ENCODE peak calls at places on chromosome 22, in four cellular contexts. G is HepG2, C is GM23338, S is spleen. I is an unnamed sample.

GRCh38 chr22:36795633-36796032 is 19.7 kb upstream of the IFT27 start:
- DNase-seq in G (no peak), C (no peak), S (no peak), I (no peak)

GRCh38 chr22:41127447-41127846 is 35.1 kb downstream of the EP300 start:
- DNase-seq in C (no peak), G (no peak), S (peak; percentile 86), I (no peak)

GRCh38 chr22:39135092-39135896 is 17.2 kb downstream of the CBX7 start:
- DNase-seq in G (peak; percentile 55), C (peak; percentile 91), S (peak; percentile 81), I (peak; percentile 54)

GRCh38 chr22:25143161-25144076 is 56.2 kb upstream of the CRYBB3 start:
- DNase-seq in S (no peak), G (no peak), C (no peak), I (no peak)

GRCh38 chr22:47218671-47219070 is 456.2 kb downstream of the TBC1D22A start:
- DNase-seq in S (peak; percentile 19), G (no peak), C (no peak), I (no peak)

GRCh38 chr22:36386351-36386899 is 1.3 kb downstream of the MYH9 start:
- DNase-seq in C (no peak), G (no peak), S (peak; percentile 89), I (peak; percentile 44)

GRCh38 chr22:38029901-38030300 is 27.3 kb upstream of the PICK1 start:
- DNase-seq in C (no peak), S (no peak), G (no peak), I (no peak)

GRCh38 chr22:26835929-26836528 is 178.6 kb downstream of the MIAT start:
- DNase-seq in C (peak; percentile 94), S (no peak), G (peak; percentile 26), I (no peak)

GRCh38 chr22:42365337-42365865 is 66.8 kb downstream of the NFAM1 start:
- DNase-seq in G (no peak), S (no peak), C (peak; percentile 62), I (no peak)

GRCh38 chr22:47543447-47543846 is 781.0 kb downstream of the TBC1D22A start:
- DNase-seq in C (no peak), G (no peak), S (no peak), I (no peak)

GRCh38 chr22:47918936-47919505 is 1156.6 kb downstream of the TBC1D22A start:
- DNase-seq in G (no peak), S (no peak), C (no peak), I (no peak)

GRCh38 chr22:50260801-50261614 is 475 bp downstream of the MAPK12 start:
- DNase-seq in C (peak; percentile 59), G (no peak), S (no peak), I (no peak)

DNA sequence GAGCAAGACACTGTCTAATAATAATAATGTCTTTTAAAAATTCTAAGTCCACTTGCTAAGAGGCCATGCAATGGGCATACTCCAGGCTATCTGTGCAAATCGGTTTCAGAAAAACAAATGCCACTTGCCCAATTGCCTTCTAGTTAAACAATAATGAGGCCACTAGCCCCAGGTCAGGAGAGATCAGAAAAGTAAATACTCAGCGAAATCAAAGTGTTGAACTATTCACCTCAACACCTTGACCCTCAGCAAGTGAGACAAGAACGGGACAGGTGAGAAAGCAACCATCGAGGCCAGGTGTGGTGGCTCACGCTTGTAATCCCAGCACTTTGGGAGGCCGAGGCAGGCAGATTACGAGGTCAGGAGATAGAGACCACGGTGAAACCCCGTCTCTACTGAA is 72.3 kb upstream of the SYN3 start:
- DNase-seq in G (peak; percentile 84), C (no peak), S (no peak), I (no peak)
- H3K27ac ChIP-seq in G (no peak overlapping the region), C (no peak overlapping the region), S (no peak overlapping the region), I (no peak overlapping the region)

GRCh38 chr22:24105018-24105360 is 76.3 kb upstream of the SUSD2 start:
- DNase-seq in S (peak; percentile 4), G (no peak), C (no peak), I (no peak)

GRCh38 chr22:24107668-24108067 is 73.6 kb upstream of the SUSD2 start:
- DNase-seq in C (no peak), G (no peak), S (no peak), I (peak; percentile 85)

GRCh38 chr22:24105661-24106060 is 75.6 kb upstream of the SUSD2 start:
- DNase-seq in C (no peak), S (no peak), G (no peak), I (no peak)

GRCh38 chr22:24108073-24108472 is 73.2 kb upstream of the SUSD2 start:
- DNase-seq in C (peak; percentile 75), G (no peak), S (no peak), I (no peak)

GRCh38 chr22:24106385-24107381 is 74.6 kb upstream of the SUSD2 start:
- DNase-seq in G (no peak), C (peak; percentile 45), S (no peak), I (no peak)
- TF ChIP-seq CTCF in G (peak; percentile 52), C (no peak), S (peak; percentile 64), I (no peak)

DNA sequence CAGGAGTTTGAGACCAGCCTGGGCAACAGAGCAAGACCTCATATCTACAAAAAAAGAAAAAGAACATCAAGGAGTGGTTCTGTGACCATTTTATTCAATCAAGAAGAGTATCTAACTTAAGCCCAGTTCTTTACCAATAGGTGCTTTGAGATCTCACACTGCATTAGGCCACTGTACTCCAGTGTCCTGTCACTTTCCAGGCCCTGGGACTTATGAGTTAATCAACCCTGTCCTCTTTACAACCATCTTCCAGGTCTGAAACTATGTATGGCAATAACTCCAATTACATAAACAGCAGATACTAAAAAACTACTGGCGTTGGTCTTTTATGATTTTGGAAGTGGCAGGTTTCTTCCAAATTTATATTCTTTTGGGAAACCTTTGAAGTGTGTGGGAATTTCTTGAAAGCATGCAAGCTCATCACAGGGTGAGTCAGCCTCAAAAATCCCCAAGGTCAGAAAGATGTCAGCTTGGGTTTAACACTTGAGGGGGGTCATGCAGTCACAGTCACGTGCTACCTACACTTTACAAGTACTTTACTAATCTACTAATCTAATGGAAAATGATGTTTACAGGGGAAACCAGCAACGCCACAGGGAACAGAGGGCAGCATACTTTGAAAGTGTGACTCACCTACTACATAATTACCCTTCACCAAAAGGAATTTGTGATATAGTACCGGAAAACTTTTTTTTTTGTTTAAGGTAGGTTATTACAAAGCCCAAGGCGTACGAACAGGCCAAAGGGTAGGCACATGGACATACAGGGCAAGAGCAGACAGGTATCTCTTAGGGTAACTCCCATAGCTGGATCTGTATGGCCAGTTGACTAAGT is 15.6 kb downstream of the PISD start:
- DNase-seq in G (peak; percentile 87), S (no peak), C (no peak), I (no peak)
- TF ChIP-seq POLR2AphosphoS5 in G (no peak), S (no peak), C (no peak), I (no peak)

GRCh38 chr22:44286673-44287072 is 26.1 kb downstream of the SHISAL1 start:
- DNase-seq in S (no peak), G (no peak), C (no peak), I (no peak)
- H3K27ac ChIP-seq in S (no peak overlapping the region), G (no peak overlapping the region), C (no peak overlapping the region), I (no peak overlapping the region)

DNA sequence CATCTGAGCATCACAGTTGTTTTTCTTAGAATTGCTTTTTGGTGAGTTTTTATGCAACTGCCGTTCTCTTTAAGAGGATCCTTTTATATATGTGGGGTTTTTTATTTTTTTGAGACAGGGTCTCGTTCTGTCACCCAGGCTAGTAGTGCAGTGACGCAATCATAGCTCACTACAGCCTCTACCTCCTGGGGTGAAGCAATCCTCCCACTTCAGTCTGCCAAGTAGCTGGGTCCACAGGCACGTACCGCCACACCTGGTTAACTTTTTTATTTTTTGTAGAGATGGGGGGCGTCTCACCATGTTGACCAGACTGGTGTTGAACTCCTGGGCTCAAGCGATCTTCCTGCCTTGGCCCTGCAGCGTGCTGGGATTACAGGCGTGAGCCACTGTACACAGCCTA is 16.6 kb downstream of the NUP50 start:
- DNase-seq in G (no peak), S (no peak), C (no peak), I (no peak)
- TF ChIP-seq CTCF in G (no peak), S (no peak), C (no peak), I (no peak)

I was measured in prostate gland.